ENCODE peak calls at places on chromosomes 12 and 14, in seven cellular contexts. U, Z, M, Y, G, B and D are unnamed samples.

GRCh38 chr12:74817499-74817898 is 279.9 kb downstream of the ATXN7L3B start:
- DNase-seq in U (no peak), Z (no peak), M (no peak), Y (peak), G (no peak), B (no peak), D (no peak)

GRCh38 chr14:83164016-83164415 is 1630.4 kb upstream of the SEL1L start:
- DNase-seq in U (no peak), Z (no peak), M (peak), Y (no peak), G (no peak), B (peak), D (peak)

GRCh38 chr12:120264086-120264485 is 1.4 kb downstream of the PXN start:
- DNase-seq in U (no peak), Z (no peak), M (no peak), Y (no peak), G (no peak), B (no peak), D (no peak)

GRCh38 chr14:73567951-73568885 is 795 bp upstream of the ACOT2 start:
- DNase-seq in U (no peak), Z (no peak), M (no peak), Y (no peak), G (no peak), B (no peak), D (no peak)

GRCh38 chr14:22536853-22537338 is 52.1 kb downstream of the DAD1 start:
- DNase-seq in U (peak), Z (peak), M (peak), Y (peak), G (peak), B (peak), D (peak)

GRCh38 chr12:108580531-108580930 is 17.4 kb downstream of the TMEM119 start:
- DNase-seq in U (no peak), Z (no peak), M (no peak), Y (no peak), G (no peak), B (no peak), D (no peak)

GRCh38 chr12:92234533-92234932 is 88.9 kb upstream of the BTG1 start:
- DNase-seq in U (no peak), Z (no peak), M (no peak), Y (no peak), G (no peak), B (no peak), D (no peak)

GRCh38 chr12:93387780-93388179 is 10.1 kb downstream of the NUDT4 start:
- DNase-seq in U (peak), Z (no peak), M (no peak), Y (no peak), G (no peak), B (no peak), D (no peak)

GRCh38 chr12:70354777-70355176 is 11.3 kb upstream of the KCNMB4 start:
- DNase-seq in U (no peak), Z (no peak), M (no peak), Y (no peak), G (no peak), B (no peak), D (no peak)

GRCh38 chr12:8995021-8995775 is 5.9 kb downstream of the KLRG1 start:
- DNase-seq in U (no peak), Z (no peak), M (no peak), Y (no peak), G (no peak), B (no peak), D (no peak)

GRCh38 chr14:72512925-72513324 is 381.0 kb downstream of the DPF3 start:
- DNase-seq in U (no peak), Z (no peak), M (no peak), Y (no peak), G (no peak), B (no peak), D (no peak)

GRCh38 chr12:129530517-129530916 is 373.3 kb downstream of the TMEM132D start:
- DNase-seq in U (no peak), Z (no peak), M (no peak), Y (no peak), G (no peak), B (no peak), D (no peak)

GRCh38 chr14:23123419-23123818 is 4.4 kb upstream of the CEBPE start:
- DNase-seq in U (no peak), Z (no peak), M (no peak), Y (peak), G (no peak), B (no peak), D (no peak)

GRCh38 chr14:37592288-37593274 is 2.5 kb downstream of the FOXA1 start:
- DNase-seq in U (no peak), Z (no peak), M (no peak), Y (peak), G (no peak), B (no peak), D (no peak)

GRCh38 chr12:89156862-89157262 is 195.4 kb downstream of the DUSP6 start:
- DNase-seq in U (no peak), Z (no peak), M (no peak), Y (no peak), G (peak), B (no peak), D (no peak)

GRCh38 chr12:132711169-132711843 is 664 bp downstream of the PGAM5 start:
- DNase-seq in U (no peak), Z (no peak), M (no peak), Y (peak), G (peak), B (no peak), D (no peak)

GRCh38 chr14:94971750-94972149 is 185.6 kb downstream of the DICER1 start:
- DNase-seq in U (no peak), Z (peak), M (no peak), Y (no peak), G (no peak), B (no peak), D (no peak)

GRCh38 chr12:9221476-9221875 is 13.3 kb upstream of the PZP start:
- DNase-seq in U (no peak), Z (no peak), M (no peak), Y (no peak), G (no peak), B (no peak), D (no peak)

GRCh38 chr14:94685681-94686485 is 73.7 kb downstream of the SERPINA3 start:
- DNase-seq in U (no peak), Z (no peak), M (no peak), Y (peak), G (no peak), B (no peak), D (no peak)

GRCh38 chr12:607541-608001 is 55.7 kb downstream of the NINJ2 start:
- DNase-seq in U (no peak), Z (peak), M (no peak), Y (no peak), G (no peak), B (no peak), D (no peak)

GRCh38 chr12:75705749-75706719 is 194.6 kb upstream of the KRR1 start:
- DNase-seq in U (no peak), Z (no peak), M (peak), Y (peak), G (peak), B (peak), D (peak)

GRCh38 chr12:1820191-1820599 is at the start of gene LRTM2:
- DNase-seq in U (no peak), Z (no peak), M (no peak), Y (no peak), G (no peak), B (no peak), D (no peak)

GRCh38 chr14:64704743-64705405 is 650 bp downstream of the PLEKHG3 start:
- DNase-seq in U (no peak), Z (no peak), M (no peak), Y (peak), G (peak), B (no peak), D (no peak)

GRCh38 chr14:93347850-93348249 is 868 bp downstream of the COX8C start:
- DNase-seq in U (no peak), Z (no peak), M (no peak), Y (no peak), G (peak), B (no peak), D (no peak)

GRCh38 chr12:50271724-50272247 is 11.5 kb downstream of the LIMA1 start:
- DNase-seq in U (no peak), Z (no peak), M (no peak), Y (no peak), G (no peak), B (no peak), D (no peak)

GRCh38 chr14:52730708-52731111 is 744 bp downstream of the STYX start:
- DNase-seq in U (no peak), Z (no peak), M (no peak), Y (no peak), G (no peak), B (no peak), D (no peak)

GRCh38 chr12:123119808-123120207 is 31.1 kb downstream of the PITPNM2 start:
- DNase-seq in U (peak), Z (no peak), M (no peak), Y (no peak), G (no peak), B (no peak), D (no peak)

GRCh38 chr14:77849711-77850110 is 49.8 kb downstream of the ADCK1 start:
- DNase-seq in U (no peak), Z (no peak), M (peak), Y (no peak), G (no peak), B (no peak), D (no peak)

GRCh38 chr14:54715811-54716210 is 148.9 kb downstream of the SAMD4A start:
- DNase-seq in U (no peak), Z (no peak), M (no peak), Y (no peak), G (no peak), B (no peak), D (no peak)

GRCh38 chr12:93813972-93814821 is 137.0 kb downstream of the CRADD start:
- DNase-seq in U (no peak), Z (peak), M (no peak), Y (peak), G (no peak), B (no peak), D (no peak)

GRCh38 chr12:94621662-94622359 is 28.5 kb downstream of the TMCC3 start:
- DNase-seq in U (peak), Z (no peak), M (no peak), Y (no peak), G (no peak), B (peak), D (no peak)

GRCh38 chr12:65720136-65720535 is 104.1 kb upstream of the HMGA2 start:
- DNase-seq in U (no peak), Z (no peak), M (peak), Y (no peak), G (no peak), B (no peak), D (no peak)

GRCh38 chr12:70456953-70457352 is 90.9 kb downstream of the KCNMB4 start:
- DNase-seq in U (no peak), Z (no peak), M (no peak), Y (no peak), G (no peak), B (no peak), D (no peak)